ENCODE peak calls at places on chromosomes 6 and 20, in seven cellular contexts. One of them, this sample, is unnamed.

GRCh38 chr20:23161968-23162696 is 76.0 kb upstream of the CD93 start:
- DNase-seq in adrenal gland: peak; percentile 79
- DNase-seq in uterus: peak; percentile 43
- DNase-seq in tibial nerve: peak; percentile 90
- DNase-seq in fibroblast of lung: peak; percentile 95
- DNase-seq in right lobe of liver: peak; percentile 75
- DNase-seq in cardiac muscle cell: peak; percentile 34
- DNase-seq in this sample: peak; percentile 73

GRCh38 chr20:14444106-14444505 is 106.7 kb upstream of the FLRT3 start:
- DNase-seq in adrenal gland: no peak
- DNase-seq in uterus: no peak
- DNase-seq in tibial nerve: no peak
- DNase-seq in fibroblast of lung: peak; percentile 51
- DNase-seq in right lobe of liver: no peak
- DNase-seq in cardiac muscle cell: no peak
- DNase-seq in this sample: no peak

GRCh38 chr20:20655883-20656282 is 56.6 kb downstream of the RALGAPA2 start:
- DNase-seq in adrenal gland: no peak
- DNase-seq in uterus: no peak
- DNase-seq in tibial nerve: no peak
- DNase-seq in fibroblast of lung: no peak
- DNase-seq in right lobe of liver: no peak
- DNase-seq in cardiac muscle cell: no peak
- DNase-seq in this sample: no peak

GRCh38 chr6:111852704-111853103 is 20.5 kb downstream of the FYN start:
- DNase-seq in adrenal gland: no peak
- DNase-seq in uterus: no peak
- DNase-seq in tibial nerve: peak; percentile 52
- DNase-seq in fibroblast of lung: peak; percentile 74
- DNase-seq in right lobe of liver: no peak
- DNase-seq in cardiac muscle cell: no peak
- DNase-seq in this sample: no peak

GRCh38 chr6:83558975-83559374 is 46.6 kb downstream of the PRSS35 start:
- DNase-seq in adrenal gland: no peak
- DNase-seq in uterus: no peak
- DNase-seq in tibial nerve: no peak
- DNase-seq in fibroblast of lung: no peak
- DNase-seq in right lobe of liver: no peak
- DNase-seq in cardiac muscle cell: no peak
- DNase-seq in this sample: no peak

GRCh38 chr20:2986466-2986865 is 57.0 kb upstream of the GNRH2 start:
- DNase-seq in adrenal gland: no peak
- DNase-seq in uterus: no peak
- DNase-seq in tibial nerve: no peak
- DNase-seq in fibroblast of lung: peak; percentile 48
- DNase-seq in right lobe of liver: no peak
- DNase-seq in cardiac muscle cell: no peak
- DNase-seq in this sample: no peak

GRCh38 chr6:124854338-124854922 is 107.8 kb upstream of the RNF217 start:
- DNase-seq in adrenal gland: no peak
- DNase-seq in uterus: no peak
- DNase-seq in tibial nerve: no peak
- DNase-seq in fibroblast of lung: peak; percentile 34
- DNase-seq in right lobe of liver: no peak
- DNase-seq in cardiac muscle cell: no peak
- DNase-seq in this sample: no peak

GRCh38 chr20:45834797-45835161 is 1.2 kb downstream of the SNX21 start:
- DNase-seq in adrenal gland: no peak
- DNase-seq in uterus: no peak
- DNase-seq in tibial nerve: no peak
- DNase-seq in fibroblast of lung: no peak
- DNase-seq in right lobe of liver: no peak
- DNase-seq in cardiac muscle cell: no peak
- DNase-seq in this sample: peak; percentile 68

GRCh38 chr6:157203312-157203744 is 120.0 kb downstream of the TMEM242 start:
- DNase-seq in adrenal gland: no peak
- DNase-seq in uterus: no peak
- DNase-seq in tibial nerve: no peak
- DNase-seq in fibroblast of lung: no peak
- DNase-seq in right lobe of liver: no peak
- DNase-seq in cardiac muscle cell: no peak
- DNase-seq in this sample: no peak

GRCh38 chr6:37696220-37696840 is 1.4 kb downstream of the MDGA1 start:
- DNase-seq in adrenal gland: peak; percentile 52
- DNase-seq in uterus: peak; percentile 26
- DNase-seq in tibial nerve: no peak
- DNase-seq in fibroblast of lung: peak; percentile 42
- DNase-seq in right lobe of liver: no peak
- DNase-seq in cardiac muscle cell: peak; percentile 49
- DNase-seq in this sample: no peak

GRCh38 chr6:161374971-161375873 is 101.4 kb upstream of the AGPAT4 start:
- DNase-seq in adrenal gland: peak; percentile 67
- DNase-seq in uterus: peak; percentile 43
- DNase-seq in tibial nerve: peak; percentile 38
- DNase-seq in fibroblast of lung: peak; percentile 76
- DNase-seq in right lobe of liver: no peak
- DNase-seq in cardiac muscle cell: peak; percentile 48
- DNase-seq in this sample: peak; percentile 34
- TF ChIP-seq CTCF in adrenal gland: no peak
- TF ChIP-seq CTCF in uterus: no peak
- TF ChIP-seq CTCF in tibial nerve: no peak
- TF ChIP-seq CTCF in fibroblast of lung: peak; percentile 54
- TF ChIP-seq CTCF in right lobe of liver: no peak
- TF ChIP-seq CTCF in cardiac muscle cell: peak; percentile 28
- TF ChIP-seq CTCF in this sample: no peak

GRCh38 chr20:54158226-54158625 is 15.6 kb downstream of the CYP24A1 start:
- DNase-seq in adrenal gland: no peak
- DNase-seq in uterus: no peak
- DNase-seq in tibial nerve: no peak
- DNase-seq in fibroblast of lung: no peak
- DNase-seq in right lobe of liver: no peak
- DNase-seq in cardiac muscle cell: no peak
- DNase-seq in this sample: no peak
- H3K4me3 ChIP-seq in adrenal gland: no peak overlapping the region
- H3K4me3 ChIP-seq in uterus: no peak overlapping the region
- H3K4me3 ChIP-seq in tibial nerve: no peak overlapping the region
- H3K4me3 ChIP-seq in fibroblast of lung: no peak overlapping the region
- H3K4me3 ChIP-seq in right lobe of liver: no peak overlapping the region
- H3K4me3 ChIP-seq in cardiac muscle cell: no peak overlapping the region
- H3K4me3 ChIP-seq in this sample: no peak overlapping the region

GRCh38 chr20:61762886-61763739 is 302.6 kb downstream of the TAF4 start:
- DNase-seq in adrenal gland: no peak
- DNase-seq in uterus: no peak
- DNase-seq in tibial nerve: no peak
- DNase-seq in fibroblast of lung: no peak
- DNase-seq in right lobe of liver: no peak
- DNase-seq in cardiac muscle cell: no peak
- DNase-seq in this sample: no peak
- H3K27me3 ChIP-seq in adrenal gland: peaks cover 10% of the 10 kb centered on the region
- H3K27me3 ChIP-seq in uterus: no peaks in the 10 kb centered on the region
- H3K27me3 ChIP-seq in tibial nerve: no peaks in the 10 kb centered on the region
- H3K27me3 ChIP-seq in fibroblast of lung: no peaks in the 10 kb centered on the region
- H3K27me3 ChIP-seq in right lobe of liver: no peaks in the 10 kb centered on the region
- H3K27me3 ChIP-seq in cardiac muscle cell: no peaks in the 10 kb centered on the region
- H3K27me3 ChIP-seq in this sample: no peaks in the 10 kb centered on the region

GRCh38 chr6:145813285-145814034 is 1.1 kb downstream of the FBXO30 start:
- DNase-seq in adrenal gland: no peak
- DNase-seq in uterus: no peak
- DNase-seq in tibial nerve: no peak
- DNase-seq in fibroblast of lung: peak; percentile 80
- DNase-seq in right lobe of liver: no peak
- DNase-seq in cardiac muscle cell: peak; percentile 31
- DNase-seq in this sample: no peak

GRCh38 chr6:145815875-145816274 is 1.3 kb upstream of the FBXO30 start:
- DNase-seq in adrenal gland: peak; percentile 19
- DNase-seq in uterus: no peak
- DNase-seq in tibial nerve: no peak
- DNase-seq in fibroblast of lung: peak; percentile 11
- DNase-seq in right lobe of liver: no peak
- DNase-seq in cardiac muscle cell: no peak
- DNase-seq in this sample: no peak

GRCh38 chr6:145815351-145815772 is 767 bp upstream of the FBXO30 start:
- DNase-seq in adrenal gland: peak; percentile 35
- DNase-seq in uterus: no peak
- DNase-seq in tibial nerve: no peak
- DNase-seq in fibroblast of lung: peak; percentile 21
- DNase-seq in right lobe of liver: peak; percentile 47
- DNase-seq in cardiac muscle cell: no peak
- DNase-seq in this sample: no peak

GRCh38 chr6:145814035-145814500 is 527 bp downstream of the FBXO30 start:
- DNase-seq in adrenal gland: peak; percentile 41
- DNase-seq in uterus: no peak
- DNase-seq in tibial nerve: no peak
- DNase-seq in fibroblast of lung: no peak
- DNase-seq in right lobe of liver: peak; percentile 60
- DNase-seq in cardiac muscle cell: peak; percentile 60
- DNase-seq in this sample: peak; percentile 64

GRCh38 chr6:145814501-145815350 is at the start of gene FBXO30:
- DNase-seq in adrenal gland: peak; percentile 83
- DNase-seq in uterus: peak; percentile 92
- DNase-seq in tibial nerve: peak; percentile 86
- DNase-seq in fibroblast of lung: peak; percentile 89
- DNase-seq in right lobe of liver: peak; percentile 89
- DNase-seq in cardiac muscle cell: peak; percentile 90
- DNase-seq in this sample: peak; percentile 53
- TF ChIP-seq CTCF in adrenal gland: peak; percentile 55
- TF ChIP-seq CTCF in uterus: peak; percentile 9
- TF ChIP-seq CTCF in tibial nerve: no peak
- TF ChIP-seq CTCF in fibroblast of lung: peak; percentile 13
- TF ChIP-seq CTCF in right lobe of liver: no peak
- TF ChIP-seq CTCF in cardiac muscle cell: peak; percentile 9
- TF ChIP-seq CTCF in this sample: peak; percentile 42

DNA sequence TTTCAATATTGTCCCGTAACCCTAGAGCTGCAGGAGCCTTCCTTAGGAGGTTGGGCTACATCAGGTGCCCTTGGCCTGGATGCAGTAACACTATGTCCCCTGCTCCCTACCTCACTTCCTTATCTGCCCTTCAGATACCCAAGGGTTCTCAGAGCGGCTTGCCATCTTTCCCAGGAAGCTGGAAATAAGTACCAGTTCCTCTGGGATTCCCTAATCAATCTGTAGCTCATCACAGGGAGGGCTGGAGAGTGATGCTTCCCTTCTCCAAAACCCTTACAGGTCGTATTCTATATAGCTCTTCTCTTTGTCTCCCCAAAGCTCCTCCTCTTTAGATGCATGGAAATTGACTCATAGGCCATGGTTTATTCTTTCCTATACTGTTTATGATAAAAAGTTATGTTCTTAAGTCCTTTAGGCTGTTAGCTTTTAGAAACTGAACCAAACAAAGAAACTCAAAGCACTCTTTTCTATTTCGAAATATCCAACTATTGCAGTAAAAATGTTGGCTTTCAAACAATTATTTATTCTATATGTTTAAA is 4.2 kb downstream of the MYCT1 start:
- DNase-seq in adrenal gland: no peak
- DNase-seq in uterus: no peak
- DNase-seq in tibial nerve: no peak
- DNase-seq in fibroblast of lung: peak; percentile 6
- DNase-seq in right lobe of liver: no peak
- DNase-seq in cardiac muscle cell: no peak
- DNase-seq in this sample: no peak
- H3K4me3 ChIP-seq in adrenal gland: no peak overlapping the region
- H3K4me3 ChIP-seq in uterus: no peak overlapping the region
- H3K4me3 ChIP-seq in tibial nerve: no peak overlapping the region
- H3K4me3 ChIP-seq in fibroblast of lung: no peak overlapping the region
- H3K4me3 ChIP-seq in right lobe of liver: no peak overlapping the region
- H3K4me3 ChIP-seq in cardiac muscle cell: no peak overlapping the region
- H3K4me3 ChIP-seq in this sample: no peak overlapping the region

This sample was measured in ascending aorta.